ENCODE peak calls at places on chromosome 20, in eight cellular contexts. Z is esophagus squamous epithelium, I is ovary, S is gastrocnemius medialis, V is tibial nerve, L is HepG2, D is body of pancreas, F is spleen. H is an unnamed sample.

GRCh38 chr20:50244352-50245149 is 53.9 kb downstream of the CEBPB start:
- DNase-seq in I (no peak), F (no peak), V (no peak), S (no peak), Z (no peak), L (no peak), D (peak), H (no peak)

GRCh38 chr20:2559641-2560040 is 23.3 kb downstream of the TMC2 start:
- DNase-seq in Z (no peak), S (no peak), I (no peak), D (no peak), F (no peak), L (no peak), V (no peak), H (no peak)

GRCh38 chr20:49471397-49471796 is 11.1 kb downstream of the KCNB1 start:
- DNase-seq in L (no peak), S (no peak), D (no peak), F (no peak), Z (no peak), I (no peak), V (no peak), H (no peak)

GRCh38 chr20:42485566-42485965 is 704.1 kb downstream of the PTPRT start:
- DNase-seq in S (no peak), D (no peak), I (no peak), Z (no peak), L (no peak), V (no peak), F (no peak), H (no peak)

GRCh38 chr20:717817-718216 is 42.2 kb upstream of the SCRT2 start:
- DNase-seq in V (no peak), D (no peak), Z (no peak), F (peak), S (no peak), I (no peak), L (no peak), H (no peak)

GRCh38 chr20:40945754-40946451 is 82.7 kb upstream of the TOP1 start:
- DNase-seq in Z (no peak), V (peak), L (peak), S (no peak), F (peak), I (peak), D (peak), H (no peak)

GRCh38 chr20:39356913-39357312 is 394.8 kb downstream of the DHX35 start:
- DNase-seq in D (no peak), V (no peak), I (no peak), S (no peak), F (no peak), L (no peak), Z (no peak), H (no peak)

GRCh38 chr20:41268402-41268801 is 49.1 kb downstream of the ZHX3 start:
- DNase-seq in S (no peak), I (no peak), Z (no peak), F (no peak), L (no peak), D (no peak), V (no peak), H (no peak)

GRCh38 chr20:8633366-8633765 is 435.5 kb upstream of the PLCB4 start:
- DNase-seq in S (no peak), I (no peak), D (no peak), L (no peak), V (no peak), F (no peak), Z (no peak), H (no peak)

GRCh38 chr20:48772183-48772976 is 55.4 kb downstream of the PREX1 start:
- DNase-seq in D (no peak), F (peak), S (peak), Z (no peak), L (no peak), I (no peak), V (peak), H (no peak)

GRCh38 chr20:4949833-4950178 is 51.5 kb downstream of the SLC23A2 start:
- DNase-seq in D (no peak), I (no peak), S (no peak), V (no peak), Z (no peak), F (no peak), L (peak), H (no peak)

GRCh38 chr20:3313681-3314080 is 74.7 kb upstream of the SLC4A11 start:
- DNase-seq in I (no peak), V (no peak), F (no peak), L (no peak), Z (no peak), D (peak), S (no peak), H (no peak)

GRCh38 chr20:23820493-23820892 is 6.0 kb downstream of the CST2 start:
- DNase-seq in I (no peak), F (no peak), Z (no peak), L (no peak), V (no peak), D (no peak), S (no peak), H (no peak)

GRCh38 chr20:19026121-19026878 is 186.1 kb upstream of the SLC24A3 start:
- DNase-seq in Z (no peak), F (no peak), S (no peak), I (peak), D (no peak), L (no peak), V (no peak), H (no peak)

GRCh38 chr20:57593134-57593886 is 26.9 kb downstream of the ZBP1 start:
- DNase-seq in Z (no peak), L (no peak), F (peak), I (no peak), D (no peak), V (no peak), S (no peak), H (no peak)

GRCh38 chr20:47825011-47825762 is 39.9 kb upstream of the SULF2 start:
- DNase-seq in D (no peak), I (no peak), Z (no peak), L (no peak), V (no peak), F (peak), S (no peak), H (no peak)

GRCh38 chr20:48791014-48791413 is 36.8 kb downstream of the PREX1 start:
- DNase-seq in L (no peak), V (no peak), D (peak), F (peak), Z (no peak), S (no peak), I (no peak), H (no peak)

GRCh38 chr20:48352628-48353027 is 475.2 kb downstream of the PREX1 start:
- DNase-seq in D (no peak), L (no peak), Z (no peak), F (no peak), V (no peak), I (no peak), S (no peak), H (no peak)

GRCh38 chr20:48983423-48984400 is 62.2 kb downstream of the ARFGEF2 start:
- DNase-seq in D (peak), S (peak), L (no peak), V (no peak), F (no peak), I (no peak), Z (no peak), H (no peak)

GRCh38 chr20:22581437-22582385 is 2.7 kb downstream of the FOXA2 start:
- DNase-seq in S (no peak), L (no peak), V (no peak), I (no peak), F (no peak), Z (no peak), D (peak), H (no peak)

GRCh38 chr20:1150218-1150617 is 31.8 kb downstream of the PSMF1 start:
- DNase-seq in S (no peak), Z (no peak), F (no peak), L (peak), D (no peak), V (no peak), I (no peak), H (no peak)

GRCh38 chr20:34922654-34923381 is 32.8 kb downstream of the GSS start:
- DNase-seq in D (peak), L (peak), Z (no peak), F (no peak), V (no peak), S (peak), I (peak), H (no peak)

GRCh38 chr20:31278178-31278577 is 20.7 kb downstream of the DEFB115 start:
- DNase-seq in L (no peak), Z (no peak), I (no peak), F (no peak), V (no peak), D (no peak), S (no peak), H (no peak)

GRCh38 chr20:49852522-49853055 is 40.0 kb downstream of the SLC9A8 start:
- DNase-seq in D (no peak), F (no peak), I (no peak), Z (no peak), S (no peak), V (no peak), L (no peak), H (no peak)

GRCh38 chr20:5024103-5024502 is 22.8 kb upstream of the SLC23A2 start:
- DNase-seq in L (no peak), I (no peak), F (no peak), D (no peak), V (no peak), S (no peak), Z (no peak), H (no peak)

GRCh38 chr20:53829706-53830521 is 236.3 kb upstream of the ZNF217 start:
- DNase-seq in S (no peak), Z (no peak), V (no peak), L (peak), D (no peak), F (no peak), I (no peak), H (no peak)

GRCh38 chr20:48723308-48724264 is 104.2 kb downstream of the PREX1 start:
- DNase-seq in Z (no peak), V (peak), D (no peak), S (peak), F (peak), I (peak), L (peak), H (peak)

GRCh38 chr20:44858959-44859358 is 26.5 kb upstream of the YWHAB start:
- DNase-seq in L (no peak), S (no peak), D (no peak), I (no peak), F (no peak), Z (no peak), V (no peak), H (no peak)

GRCh38 chr20:5001174-5002076 is at the start of gene SLC23A2:
- DNase-seq in Z (no peak), F (peak), I (peak), D (peak), S (no peak), V (no peak), L (no peak), H (no peak)

GRCh38 chr20:20360464-20360863 is 7.4 kb upstream of the INSM1 start:
- DNase-seq in V (no peak), I (no peak), D (peak), S (no peak), L (peak), Z (no peak), F (no peak), H (no peak)

GRCh38 chr20:49353348-49353747 is 75.5 kb upstream of the ZNFX1 start:
- DNase-seq in F (no peak), I (no peak), Z (no peak), V (no peak), L (no peak), S (no peak), D (no peak), H (no peak)

GRCh38 chr20:58515240-58516212 is at the start of gene APCDD1L:
- DNase-seq in Z (no peak), F (no peak), I (no peak), D (no peak), L (no peak), S (no peak), V (no peak), H (peak)

DNA sequence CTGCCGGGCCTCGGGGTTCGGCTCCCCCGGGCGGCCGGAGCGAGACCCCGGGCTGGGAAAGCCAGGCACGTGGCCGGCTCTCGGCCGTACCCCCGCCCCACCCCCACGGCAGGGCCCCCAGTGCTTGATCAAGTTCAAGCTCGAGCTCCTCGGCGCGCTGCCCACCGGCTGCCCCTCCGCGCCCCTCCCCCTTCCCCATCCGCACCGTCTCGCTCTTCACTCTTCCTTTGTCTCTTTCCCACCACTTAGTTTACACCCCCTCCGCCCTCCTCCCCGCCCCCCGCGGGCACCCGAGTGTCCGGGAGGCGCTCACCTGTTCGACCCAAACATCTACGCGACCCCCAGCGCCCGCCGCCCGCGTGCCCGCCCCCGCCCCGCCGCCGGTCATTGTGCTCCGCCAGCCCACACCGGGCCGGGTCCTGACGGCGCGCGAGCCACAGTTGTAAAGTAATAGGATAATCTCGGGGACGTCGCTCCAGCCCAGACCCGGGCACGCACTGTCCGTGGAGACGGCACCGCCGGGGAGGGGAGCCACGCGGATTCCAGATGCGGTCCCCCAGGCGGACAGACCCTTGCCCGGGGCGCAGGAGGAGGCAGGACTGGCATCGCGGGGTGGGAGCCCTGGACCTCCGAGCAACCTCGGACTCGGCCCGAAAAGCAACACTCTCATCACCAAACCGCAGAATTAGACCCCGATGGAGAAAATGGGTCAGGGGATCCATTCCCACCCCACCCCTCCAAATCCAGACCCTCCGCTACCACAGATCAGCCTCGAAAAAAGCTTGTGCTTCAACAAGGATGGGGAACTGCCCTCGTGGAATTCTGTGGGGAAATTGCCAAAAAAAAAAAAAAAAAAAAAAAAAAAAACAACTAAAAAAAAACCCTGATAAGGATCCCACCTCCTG is 100.7 kb downstream of the NOL4L start:
- DNase-seq in Z (no peak), V (no peak), D (peak), F (peak), L (no peak), S (no peak), I (no peak), H (no peak)
- TF ChIP-seq POLR2A in Z (no peak), V (no peak), D (no peak), F (no peak), L (no peak), S (no peak), I (no peak), H (no peak)

GRCh38 chr20:46119547-46119946 is 1.4 kb downstream of the CD40 start:
- DNase-seq in S (no peak), Z (no peak), V (no peak), D (no peak), L (no peak), I (no peak), F (no peak), H (no peak)
- H3K4me3 ChIP-seq in S (no peak), Z (no peak), V (no peak), D (no peak), L (no peak), I (no peak), F (peak), H (no peak)

GRCh38 chr20:37396520-37397075 is 50.7 kb downstream of the SRC start:
- DNase-seq in L (no peak), I (no peak), D (no peak), Z (no peak), F (no peak), V (no peak), S (no peak), H (no peak)

GRCh38 chr20:37398750-37399621 is 53.0 kb downstream of the SRC start:
- DNase-seq in V (no peak), Z (no peak), S (no peak), D (no peak), I (no peak), L (peak), F (no peak), H (no peak)

GRCh38 chr20:37397076-37397953 is 51.4 kb downstream of the SRC start:
- DNase-seq in F (no peak), Z (no peak), S (no peak), I (no peak), D (no peak), V (no peak), L (peak), H (no peak)

GRCh38 chr20:37395921-37396519 is 50.1 kb downstream of the SRC start:
- DNase-seq in I (no peak), S (no peak), D (no peak), V (no peak), Z (no peak), L (no peak), F (no peak), H (no peak)

DNA sequence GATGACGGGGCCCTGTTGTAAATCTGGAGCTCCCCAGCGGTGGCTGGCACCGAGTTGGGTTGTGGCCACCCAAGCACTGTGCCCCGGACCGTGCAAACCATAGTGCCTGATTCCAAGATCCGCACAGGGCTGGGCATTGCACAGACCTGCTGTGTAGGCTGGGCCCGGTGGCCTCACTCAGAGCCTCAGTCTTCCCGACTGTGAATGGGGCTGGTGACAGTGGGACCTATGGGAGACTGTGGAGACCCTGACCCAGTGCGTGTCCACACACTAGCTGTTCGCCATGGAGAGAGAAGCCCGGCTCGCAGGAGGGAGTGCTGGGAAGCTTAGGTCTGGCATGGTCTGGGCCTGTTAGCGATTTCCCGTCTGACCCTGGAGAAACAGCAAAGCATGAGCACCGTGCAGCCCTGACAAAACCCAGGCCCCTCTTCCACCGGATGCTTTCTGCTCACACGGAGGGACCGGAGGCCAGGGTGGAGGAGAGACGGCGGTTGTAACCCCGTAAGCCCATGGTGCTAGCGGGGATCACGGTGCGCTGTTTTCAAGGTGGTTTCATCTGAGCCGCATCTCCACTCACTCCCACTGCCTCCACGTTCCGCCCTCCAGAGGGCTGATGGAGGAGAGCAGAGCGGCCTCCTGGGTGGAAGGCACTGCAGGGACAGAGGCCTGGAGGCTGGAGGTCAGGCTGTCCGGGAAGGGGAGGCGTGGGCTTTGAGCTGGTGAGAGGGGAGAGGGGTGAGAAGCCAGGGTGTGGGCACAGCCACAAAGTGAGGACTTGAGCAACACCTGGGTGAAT is 52.2 kb downstream of the SRC start:
- DNase-seq in Z (no peak), L (no peak), F (no peak), S (no peak), D (no peak), V (no peak), I (no peak), H (no peak)
- TF ChIP-seq POLR2A in Z (no peak), L (no peak), F (no peak), S (no peak), D (no peak), V (no peak), I (no peak), H (no peak)

GRCh38 chr20:51412991-51413471 is 129.5 kb downstream of the NFATC2 start:
- DNase-seq in Z (no peak), S (peak), I (no peak), L (peak), F (no peak), D (no peak), V (no peak), H (no peak)

GRCh38 chr20:51410586-51411325 is 131.8 kb downstream of the NFATC2 start:
- DNase-seq in Z (no peak), V (no peak), D (no peak), S (no peak), I (no peak), L (no peak), F (no peak), H (no peak)

GRCh38 chr20:51411867-51412266 is 130.7 kb downstream of the NFATC2 start:
- DNase-seq in D (no peak), L (no peak), I (no peak), Z (no peak), S (no peak), F (no peak), V (no peak), H (no peak)

GRCh38 chr20:51413753-51414323 is 128.7 kb downstream of the NFATC2 start:
- DNase-seq in Z (no peak), L (no peak), V (no peak), F (no peak), S (no peak), D (no peak), I (no peak), H (no peak)

DNA sequence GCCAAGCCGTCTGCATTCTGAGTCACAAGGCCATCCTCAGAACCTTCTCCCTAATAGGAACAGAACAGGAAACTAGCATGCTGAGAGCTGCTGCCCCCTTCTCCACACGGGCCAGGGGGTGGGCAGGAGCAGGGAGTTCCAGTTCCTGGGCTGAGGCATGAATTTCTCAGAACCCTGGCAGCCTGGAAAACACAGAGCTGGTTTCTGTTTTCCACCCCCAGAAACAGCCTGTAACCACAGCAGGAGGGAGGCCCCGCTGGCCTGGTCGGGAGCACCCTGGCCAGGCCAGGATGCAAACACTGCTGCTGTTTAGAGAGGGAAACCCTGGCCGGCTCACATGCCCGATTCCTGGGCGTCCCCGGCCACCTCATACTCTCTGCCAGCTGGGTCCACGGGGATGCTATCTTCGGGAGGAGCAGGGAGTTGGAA is 130.2 kb downstream of the NFATC2 start:
- DNase-seq in S (peak), I (peak), D (no peak), Z (no peak), F (no peak), L (no peak), V (no peak), H (no peak)
- H3K4me3 ChIP-seq in S (peak), I (no peak), D (no peak), Z (no peak), F (no peak), L (peak), V (peak), H (no peak)

GRCh38 chr20:62411479-62412193 is 4.6 kb upstream of the CABLES2 start:
- DNase-seq in D (no peak), V (no peak), I (no peak), F (no peak), L (peak), Z (no peak), S (no peak), H (no peak)
- TF ChIP-seq POLR2A in D (no peak), V (no peak), I (no peak), F (no peak), L (no peak), Z (no peak), S (no peak), H (no peak)

GRCh38 chr20:17730069-17730468 is 30.3 kb downstream of the BANF2 start:
- DNase-seq in L (no peak), Z (no peak), V (no peak), S (no peak), F (no peak), I (no peak), D (no peak), H (no peak)

GRCh38 chr20:17734374-17734773 is 34.6 kb downstream of the BANF2 start:
- DNase-seq in D (peak), F (no peak), L (no peak), I (no peak), V (no peak), Z (no peak), S (no peak), H (no peak)

GRCh38 chr20:17733781-17734304 is 34.1 kb downstream of the BANF2 start:
- DNase-seq in Z (no peak), F (no peak), V (no peak), I (no peak), L (no peak), D (peak), S (no peak), H (no peak)

GRCh38 chr20:17732907-17733521 is 33.2 kb downstream of the BANF2 start:
- DNase-seq in L (no peak), I (no peak), Z (no peak), V (no peak), D (peak), F (no peak), S (no peak), H (no peak)

GRCh38 chr20:17731233-17731632 is 31.5 kb downstream of the BANF2 start:
- DNase-seq in L (no peak), S (no peak), F (no peak), D (no peak), V (no peak), I (no peak), Z (no peak), H (no peak)
- H3K4me3 ChIP-seq in L (no peak), S (no peak), F (no peak), D (no peak), V (no peak), I (no peak), Z (no peak), H (no peak)